ENCODE peak calls at places on chromosome 4, in four cellular contexts. Z is foreskin fibroblast, N is fibroblast of mammary gland, J is astrocyte of the cerebellum. W is an unnamed sample.

GRCh38 chr4:128228021-128228571 is 59.5 kb downstream of the PGRMC2 start:
- DNase-seq in J (no peak), N (no peak), Z (no peak), W (no peak)

GRCh38 chr4:148273501-148273986 is 168.7 kb downstream of the NR3C2 start:
- DNase-seq in N (no peak), J (no peak), Z (no peak), W (no peak)

GRCh38 chr4:52103314-52103713 is 52.2 kb downstream of the SPATA18 start:
- DNase-seq in Z (no peak), J (no peak), N (peak), W (no peak)

GRCh38 chr4:181593703-181594102 is 649.5 kb upstream of the TENM3 start:
- DNase-seq in N (no peak), Z (no peak), J (no peak), W (no peak)

GRCh38 chr4:166493828-166494432 is 620.9 kb downstream of the TLL1 start:
- DNase-seq in Z (no peak), J (peak), N (no peak), W (no peak)

GRCh38 chr4:78954048-78954666 is 14.9 kb upstream of the PAQR3 start:
- DNase-seq in Z (no peak), J (no peak), N (peak), W (no peak)

GRCh38 chr4:41957634-41958033 is 22.4 kb downstream of the TMEM33 start:
- DNase-seq in N (peak), Z (no peak), J (no peak), W (no peak)

GRCh38 chr4:83771113-83771705 is 235.3 kb downstream of the GPAT3 start:
- DNase-seq in J (peak), Z (peak), N (peak), W (peak)

GRCh38 chr4:53576676-53577372 is 14.5 kb downstream of the LNX1 start:
- DNase-seq in N (peak), J (no peak), Z (peak), W (peak)

GRCh38 chr4:117796677-117797076 is 237.6 kb upstream of the NDST3 start:
- DNase-seq in N (no peak), J (no peak), Z (no peak), W (no peak)

GRCh38 chr4:172953896-172954568 is 214.6 kb upstream of the GALNT7 start:
- DNase-seq in J (no peak), Z (no peak), N (peak), W (no peak)

GRCh38 chr4:66736593-66736992 is 808.7 kb downstream of the CENPC start:
- DNase-seq in N (no peak), J (no peak), Z (no peak), W (no peak)

GRCh38 chr4:120749445-120750151 is 172.9 kb downstream of the PRDM5 start:
- DNase-seq in Z (no peak), J (no peak), N (no peak), W (no peak)

GRCh38 chr4:75654905-75655304 is 18.3 kb downstream of the G3BP2 start:
- DNase-seq in N (no peak), J (no peak), Z (no peak), W (no peak)

GRCh38 chr4:5969777-5970176 is 48.5 kb downstream of the C4orf50 start:
- DNase-seq in J (no peak), N (no peak), Z (no peak), W (no peak)

GRCh38 chr4:108369035-108369655 is 200.4 kb upstream of the LEF1 start:
- DNase-seq in Z (no peak), J (no peak), N (no peak), W (no peak)

GRCh38 chr4:108361886-108362285 is 193.2 kb upstream of the LEF1 start:
- DNase-seq in N (no peak), J (no peak), Z (no peak), W (no peak)

GRCh38 chr4:108366716-108367115 is 198.0 kb upstream of the LEF1 start:
- DNase-seq in N (no peak), Z (no peak), J (no peak), W (no peak)

GRCh38 chr4:108367751-108368150 is 199.0 kb upstream of the LEF1 start:
- DNase-seq in J (no peak), N (no peak), Z (no peak), W (no peak)

GRCh38 chr4:108365551-108365950 is 196.8 kb upstream of the LEF1 start:
- DNase-seq in N (no peak), J (no peak), Z (no peak), W (no peak)
- TF ChIP-seq CTCF in N (no peak), J (no peak), Z (no peak), W (no peak)

GRCh38 chr4:123418486-123418931 is 21.9 kb downstream of the SPRY1 start:
- DNase-seq in J (peak), N (peak), Z (peak), W (peak)
- H3K4me3 ChIP-seq in J (no peak), N (no peak), Z (no peak), W (no peak)

DNA sequence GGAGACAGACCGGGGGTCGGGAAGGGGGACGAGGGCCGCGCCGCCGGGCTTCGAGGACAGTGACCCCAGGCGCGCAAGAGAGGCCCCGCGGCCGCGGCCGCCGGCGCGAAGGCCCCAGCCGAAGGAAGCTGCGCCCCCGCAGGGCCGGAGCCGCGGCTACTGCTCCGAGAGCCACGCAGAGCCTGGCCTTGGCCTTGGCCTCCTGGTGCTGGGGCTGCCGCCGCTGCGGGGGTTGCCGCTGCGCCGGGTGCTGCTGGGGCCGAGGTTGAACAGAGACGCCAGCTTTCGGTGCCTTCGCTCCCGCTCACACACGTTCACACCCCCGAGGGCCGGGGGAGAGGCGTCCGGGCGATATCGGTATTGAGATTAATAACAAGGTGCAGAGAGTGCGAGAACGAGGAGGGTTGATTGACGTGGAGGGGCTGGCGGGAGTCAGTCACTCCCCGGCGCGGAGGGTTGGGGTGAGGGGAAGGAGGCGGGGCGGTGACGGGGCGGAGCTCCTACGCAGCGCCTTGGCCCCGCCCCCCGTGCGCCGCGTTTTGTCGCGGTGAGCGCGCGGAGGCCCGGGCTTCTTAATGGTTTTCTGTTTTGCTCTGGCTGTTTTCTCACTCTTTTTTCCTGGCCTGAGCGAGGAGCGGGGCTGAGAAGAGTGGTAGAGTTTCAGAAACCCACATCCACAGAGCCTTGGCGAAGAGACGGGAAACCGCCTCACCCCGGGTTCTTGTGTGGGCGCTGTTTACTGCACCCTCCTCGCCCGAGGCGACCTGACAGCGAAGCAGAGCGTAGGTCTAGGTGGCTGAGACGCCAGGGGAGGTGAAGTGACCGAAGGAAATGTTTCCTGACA is 890 bp upstream of the CNOT6L start:
- DNase-seq in Z (peak), J (peak), N (peak), W (no peak)
- TF ChIP-seq CTCF in Z (no peak), J (no peak), N (no peak), W (no peak)

DNA sequence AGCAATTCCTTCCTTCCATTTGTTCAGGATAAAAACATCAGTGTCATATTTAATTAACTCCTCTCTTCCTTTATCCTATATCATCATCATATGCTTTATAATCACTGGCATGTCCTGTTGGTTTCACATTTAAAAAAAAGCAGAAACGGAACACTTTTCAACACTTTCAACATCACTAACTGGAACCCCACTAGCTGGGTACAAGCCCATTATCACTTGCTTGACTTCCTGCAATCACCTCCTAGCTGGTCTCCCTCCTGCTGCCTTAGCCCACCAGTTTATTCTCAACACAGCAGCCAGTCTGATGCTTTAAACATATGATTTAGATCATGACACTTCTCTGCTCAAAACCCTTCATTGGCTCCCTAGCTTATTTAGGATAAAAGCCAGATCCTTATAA is 116.4 kb upstream of the LSM6 start:
- DNase-seq in J (no peak), N (no peak), Z (no peak), W (no peak)
- H3K4me3 ChIP-seq in J (no peak), N (no peak), Z (no peak), W (no peak)

GRCh38 chr4:163707873-163708272 is 213.4 kb downstream of the TMA16 start:
- DNase-seq in Z (no peak), J (no peak), N (no peak), W (no peak)

GRCh38 chr4:163697121-163697520 is 202.6 kb downstream of the TMA16 start:
- DNase-seq in J (no peak), Z (peak), N (peak), W (no peak)

GRCh38 chr4:163702736-163703135 is 208.2 kb downstream of the TMA16 start:
- DNase-seq in J (no peak), Z (no peak), N (no peak), W (no peak)

GRCh38 chr4:163701915-163702314 is 207.4 kb downstream of the TMA16 start:
- DNase-seq in Z (no peak), N (peak), J (peak), W (no peak)
- TF ChIP-seq CTCF in Z (no peak), N (no peak), J (no peak), W (no peak)

DNA sequence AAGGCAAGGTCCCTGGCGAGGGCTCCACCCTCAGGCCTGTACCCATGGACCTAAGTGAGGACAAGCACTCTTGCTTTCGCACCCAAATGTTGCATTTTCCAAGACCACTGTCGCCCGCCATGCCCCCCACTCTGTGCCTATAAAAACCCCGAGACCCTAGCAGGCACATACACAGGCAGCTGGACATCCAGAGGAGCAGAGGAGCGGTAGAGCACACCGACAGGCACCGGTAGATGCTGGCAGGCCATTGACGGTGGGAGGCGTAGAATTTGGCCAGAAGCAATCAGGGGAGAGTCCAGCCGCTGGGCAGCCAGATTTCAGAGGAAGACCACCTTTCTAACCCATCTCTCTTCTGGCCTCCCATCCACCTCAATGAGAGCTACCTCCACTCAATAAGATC is 715.2 kb upstream of the AADAT start:
- DNase-seq in N (no peak), J (no peak), Z (no peak), W (no peak)
- H3K4me3 ChIP-seq in N (no peak), J (no peak), Z (no peak), W (no peak)

DNA sequence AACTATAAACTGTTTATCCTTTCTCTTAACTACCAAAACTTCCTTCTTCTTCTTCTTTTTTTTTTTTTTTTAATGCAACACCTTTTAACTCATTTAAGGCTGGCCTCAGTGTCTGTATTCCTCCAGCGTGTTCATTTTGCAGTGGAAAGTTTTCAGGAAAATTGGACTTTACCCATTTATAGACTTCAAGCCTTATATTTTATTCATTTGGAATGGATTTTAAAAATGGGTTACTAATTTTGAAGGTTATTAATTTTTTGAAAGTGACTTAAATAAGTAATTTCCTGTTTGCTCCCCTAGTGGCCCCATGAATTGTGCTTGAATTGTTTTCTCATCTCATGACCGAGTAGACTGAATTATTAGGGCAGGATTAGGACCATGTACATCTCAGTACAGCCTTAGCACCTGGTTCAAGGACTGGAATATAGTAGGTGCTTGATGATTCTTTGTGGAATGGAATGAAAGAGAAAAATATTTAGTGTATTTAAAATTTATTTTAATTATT is 282.7 kb downstream of the ANKRD50 start:
- DNase-seq in J (no peak), Z (no peak), N (peak), W (no peak)
- TF ChIP-seq CTCF in J (no peak), Z (no peak), N (no peak), W (no peak)

DNA sequence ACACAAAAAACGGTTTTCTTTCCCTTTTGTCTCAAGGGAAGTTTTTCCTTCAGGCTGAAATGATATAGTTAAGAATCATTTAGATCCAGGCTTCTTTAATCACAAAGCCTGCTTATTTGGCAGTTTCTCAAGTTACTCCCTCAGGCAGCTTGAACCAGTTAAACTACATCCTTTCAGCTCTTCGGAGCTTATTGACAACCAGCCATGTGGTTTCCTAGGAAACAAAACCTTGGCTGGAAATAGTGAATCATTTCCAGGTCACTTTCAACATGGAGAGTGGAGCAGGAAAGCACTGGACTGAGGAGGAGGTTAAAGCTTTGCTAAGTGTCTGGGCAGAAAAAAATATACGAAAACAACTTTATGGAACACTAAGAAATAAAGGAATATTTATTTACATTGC is 23.0 kb upstream of the AASDH start:
- DNase-seq in Z (peak), J (peak), N (peak), W (peak)
- H3K4me3 ChIP-seq in Z (peak), J (peak), N (peak), W (peak)

GRCh38 chr4:25233737-25234389 is at the start of gene PI4K2B:
- DNase-seq in J (no peak), N (peak), Z (peak), W (no peak)

GRCh38 chr4:25233194-25233593 is 639 bp upstream of the PI4K2B start:
- DNase-seq in J (no peak), N (no peak), Z (no peak), W (no peak)

GRCh38 chr4:25235401-25235800 is 1.6 kb downstream of the PI4K2B start:
- DNase-seq in J (no peak), N (peak), Z (no peak), W (no peak)

GRCh38 chr4:25236971-25237370 is 3.1 kb downstream of the PI4K2B start:
- DNase-seq in N (no peak), Z (no peak), J (no peak), W (no peak)

DNA sequence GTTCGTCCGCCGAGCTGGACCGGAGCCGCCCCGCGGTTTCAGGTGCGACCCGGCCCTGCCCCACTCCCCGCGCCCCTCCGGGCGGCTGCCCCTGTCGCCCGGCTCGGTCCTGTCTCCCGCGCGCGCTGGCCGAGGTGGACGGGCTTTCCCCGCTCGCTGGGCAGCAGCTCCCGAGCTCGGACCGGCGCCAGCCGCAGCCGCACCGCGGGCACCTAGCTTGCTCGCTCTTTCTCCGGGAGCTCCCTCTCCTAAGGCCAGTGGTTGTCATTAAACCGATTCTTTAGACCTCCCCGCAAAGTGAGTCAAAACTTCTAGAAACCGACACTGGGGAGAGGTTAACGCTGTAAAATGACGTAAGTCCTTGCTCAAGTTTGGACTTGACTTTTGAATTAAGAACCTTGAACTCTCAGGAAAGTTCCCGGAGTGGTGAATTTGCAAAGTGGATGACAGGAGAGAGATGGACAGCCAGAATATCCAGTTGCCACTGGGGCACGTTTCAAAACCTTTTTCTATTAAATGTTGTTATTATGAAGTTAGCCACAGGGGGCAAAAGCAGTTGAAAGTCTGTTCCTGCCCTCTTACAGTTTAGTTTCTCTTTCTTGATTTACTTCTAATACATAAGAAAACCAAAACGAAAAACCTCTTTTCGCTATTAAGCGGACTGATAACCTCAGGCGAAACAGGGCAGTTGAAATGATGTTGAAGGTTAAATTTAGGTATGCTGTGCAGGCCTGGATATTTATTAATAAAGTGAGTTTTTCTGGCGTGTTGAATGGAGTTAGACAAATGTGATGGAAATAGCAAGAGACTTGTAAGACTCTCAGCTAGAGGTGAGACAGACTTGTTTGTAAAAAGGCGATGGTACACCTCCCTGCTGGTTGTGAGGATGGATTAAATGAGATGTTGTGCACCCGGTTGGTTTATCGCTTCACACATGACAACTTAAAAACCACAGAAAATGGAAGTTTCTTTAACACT is 846 bp downstream of the PI4K2B start:
- DNase-seq in Z (peak), J (peak), N (peak), W (peak)
- TF ChIP-seq CTCF in Z (peak), J (peak), N (peak), W (peak)

GRCh38 chr4:17812801-17813200 is 2.0 kb downstream of the NCAPG start:
- DNase-seq in N (peak), J (no peak), Z (no peak), W (no peak)
- H3K4me3 ChIP-seq in N (peak), J (peak), Z (peak), W (no peak)